ENCODE peak calls at places on chromosomes 16 and 17, in four cellular contexts. One of them, this sample, is unnamed.
A peak's percentile ranks its signal among the peaks of the same experiment; 100 is the strongest.

GRCh38 chr17:78401246-78401645 is 22.8 kb downstream of the PGS1 start:
- DNase-seq in stomach: no peak
- DNase-seq in aorta: no peak
- DNase-seq in H9: no peak
- DNase-seq in this sample: no peak

GRCh38 chr17:51152766-51153209 is 571 bp upstream of the NME1 start:
- DNase-seq in stomach: no peak
- DNase-seq in aorta: no peak
- DNase-seq in H9: no peak
- DNase-seq in this sample: no peak

GRCh38 chr16:54431041-54431996 is 144.7 kb upstream of the IRX3 start:
- DNase-seq in stomach: no peak
- DNase-seq in aorta: no peak
- DNase-seq in H9: no peak
- DNase-seq in this sample: no peak

GRCh38 chr17:1060991-1061390 is 64.1 kb downstream of the TIMM22 start:
- DNase-seq in stomach: peak; percentile 87
- DNase-seq in aorta: peak; percentile 86
- DNase-seq in H9: no peak
- DNase-seq in this sample: no peak

GRCh38 chr17:65627892-65628622 is 66.6 kb upstream of the AXIN2 start:
- DNase-seq in stomach: peak; percentile 67
- DNase-seq in aorta: no peak
- DNase-seq in H9: no peak
- DNase-seq in this sample: no peak

GRCh38 chr17:3828151-3828851 is 17.7 kb downstream of the NCBP3 start:
- DNase-seq in stomach: peak; percentile 45
- DNase-seq in aorta: no peak
- DNase-seq in H9: no peak
- DNase-seq in this sample: no peak

GRCh38 chr17:41891135-41892065 is 26.2 kb upstream of the KLHL11 start:
- DNase-seq in stomach: no peak
- DNase-seq in aorta: no peak
- DNase-seq in H9: no peak
- DNase-seq in this sample: no peak

GRCh38 chr17:37121616-37122015 is 172.9 kb downstream of the AATF start:
- DNase-seq in stomach: no peak
- DNase-seq in aorta: no peak
- DNase-seq in H9: no peak
- DNase-seq in this sample: no peak

GRCh38 chr17:77119668-77120301 is 21.0 kb upstream of the SEC14L1 start:
- DNase-seq in stomach: no peak
- DNase-seq in aorta: no peak
- DNase-seq in H9: no peak
- DNase-seq in this sample: no peak

GRCh38 chr16:15993946-15994665 is 44.7 kb downstream of the ABCC1 start:
- DNase-seq in stomach: no peak
- DNase-seq in aorta: no peak
- DNase-seq in H9: no peak
- DNase-seq in this sample: no peak

GRCh38 chr17:28907709-28908475 is 5.0 kb upstream of the DHRS13 start:
- DNase-seq in stomach: no peak
- DNase-seq in aorta: no peak
- DNase-seq in H9: no peak
- DNase-seq in this sample: no peak
- H3K4me1 ChIP-seq in stomach: peaks cover 31% of the 10 kb centered on the region
- H3K4me1 ChIP-seq in aorta: no peaks in the 10 kb centered on the region
- H3K4me1 ChIP-seq in H9: peaks cover 5% of the 10 kb centered on the region
- H3K4me1 ChIP-seq in this sample: peaks cover 4% of the 10 kb centered on the region

DNA sequence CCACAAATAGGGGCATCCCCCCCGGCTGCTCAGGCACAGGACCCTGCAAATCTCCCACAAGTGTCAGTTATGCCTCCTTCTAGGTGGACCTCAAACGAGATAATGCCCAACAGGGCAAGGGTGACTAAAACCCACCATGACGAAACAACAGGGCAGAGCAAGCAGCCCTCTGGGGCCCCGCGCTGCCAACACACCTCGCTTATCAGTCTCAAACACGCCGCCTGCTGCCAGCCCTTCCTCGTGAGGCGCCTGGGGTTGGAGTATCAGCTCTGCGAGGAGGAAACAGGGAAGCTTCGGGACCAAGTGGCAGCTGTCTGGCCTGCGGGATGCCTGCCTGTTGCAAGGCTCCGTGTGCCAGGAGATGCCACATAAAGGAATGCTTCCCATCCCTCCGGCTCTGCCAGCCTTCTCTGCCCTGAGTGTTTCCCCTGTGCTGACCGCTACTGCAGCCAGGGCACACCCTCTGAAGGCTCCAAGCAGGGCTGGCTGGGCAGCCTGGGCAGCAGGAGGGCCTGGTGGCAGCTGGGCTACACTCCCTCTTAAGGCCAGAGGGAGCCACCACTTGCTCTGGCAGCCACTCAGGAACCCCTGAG is 2.5 kb downstream of the SMIM5 start:
- DNase-seq in stomach: peak; percentile 93
- DNase-seq in aorta: no peak
- DNase-seq in H9: no peak
- DNase-seq in this sample: no peak
- H3K4me1 ChIP-seq in stomach: peaks cover 59% of the 10 kb centered on the region
- H3K4me1 ChIP-seq in aorta: no peaks in the 10 kb centered on the region
- H3K4me1 ChIP-seq in H9: no peaks in the 10 kb centered on the region
- H3K4me1 ChIP-seq in this sample: peaks cover 14% of the 10 kb centered on the region

GRCh38 chr17:49003557-49004511 is 6.6 kb downstream of the IGF2BP1 start:
- DNase-seq in stomach: no peak
- DNase-seq in aorta: no peak
- DNase-seq in H9: peak; percentile 65
- DNase-seq in this sample: no peak
- H3K4me1 ChIP-seq in stomach: no peaks in the 10 kb centered on the region
- H3K4me1 ChIP-seq in aorta: no peaks in the 10 kb centered on the region
- H3K4me1 ChIP-seq in H9: peaks cover 8% of the 10 kb centered on the region
- H3K4me1 ChIP-seq in this sample: peaks cover 5% of the 10 kb centered on the region

GRCh38 chr17:81302324-81302723 is 7.2 kb upstream of the SLC38A10 start:
- DNase-seq in stomach: no peak
- DNase-seq in aorta: no peak
- DNase-seq in H9: no peak
- DNase-seq in this sample: no peak
- H3K4me1 ChIP-seq in stomach: no peaks in the 10 kb centered on the region
- H3K4me1 ChIP-seq in aorta: no peaks in the 10 kb centered on the region
- H3K4me1 ChIP-seq in H9: no peaks in the 10 kb centered on the region
- H3K4me1 ChIP-seq in this sample: peaks cover 3% of the 10 kb centered on the region

DNA sequence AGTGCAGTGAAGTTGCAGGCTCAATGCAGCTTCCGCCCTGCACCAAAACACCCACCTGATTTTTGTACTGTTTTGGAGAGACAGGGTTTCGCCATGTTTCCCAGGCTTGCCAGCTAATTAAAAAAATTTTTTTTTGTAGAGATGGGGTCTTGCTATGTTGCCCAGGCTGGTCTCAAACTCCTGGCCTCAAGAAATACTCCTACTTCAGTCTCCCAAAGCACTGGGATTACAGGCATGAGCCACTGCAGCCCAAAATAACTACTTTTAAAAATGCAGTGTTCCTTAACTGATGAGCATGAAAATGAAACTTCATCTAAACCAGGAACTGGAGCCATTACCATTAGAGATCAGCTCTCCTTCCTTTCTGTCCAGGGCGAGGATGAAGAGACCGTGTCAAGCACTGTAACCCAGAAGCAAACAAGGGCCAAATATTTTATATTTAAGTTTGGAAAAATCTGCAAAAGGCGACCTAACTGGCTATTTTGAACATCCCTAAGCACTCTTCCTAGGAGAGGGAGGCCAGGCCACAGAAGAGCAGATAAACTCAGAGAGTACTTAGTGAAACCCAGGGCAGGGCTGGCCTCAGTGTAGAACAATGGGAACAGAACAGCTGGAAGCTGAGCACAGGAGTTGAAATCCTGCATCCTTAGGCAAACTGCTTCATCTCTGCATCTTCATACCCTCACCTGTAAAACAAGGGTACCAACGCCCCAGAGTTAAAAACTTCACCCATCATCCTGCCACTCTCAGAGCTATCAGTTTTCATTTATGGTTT is 24.0 kb downstream of the CREBBP start:
- DNase-seq in stomach: no peak
- DNase-seq in aorta: no peak
- DNase-seq in H9: no peak
- DNase-seq in this sample: no peak
- H3K4me1 ChIP-seq in stomach: peaks cover 34% of the 10 kb centered on the region
- H3K4me1 ChIP-seq in aorta: peaks cover 4% of the 10 kb centered on the region
- H3K4me1 ChIP-seq in H9: peaks cover 7% of the 10 kb centered on the region
- H3K4me1 ChIP-seq in this sample: peaks cover 72% of the 10 kb centered on the region

DNA sequence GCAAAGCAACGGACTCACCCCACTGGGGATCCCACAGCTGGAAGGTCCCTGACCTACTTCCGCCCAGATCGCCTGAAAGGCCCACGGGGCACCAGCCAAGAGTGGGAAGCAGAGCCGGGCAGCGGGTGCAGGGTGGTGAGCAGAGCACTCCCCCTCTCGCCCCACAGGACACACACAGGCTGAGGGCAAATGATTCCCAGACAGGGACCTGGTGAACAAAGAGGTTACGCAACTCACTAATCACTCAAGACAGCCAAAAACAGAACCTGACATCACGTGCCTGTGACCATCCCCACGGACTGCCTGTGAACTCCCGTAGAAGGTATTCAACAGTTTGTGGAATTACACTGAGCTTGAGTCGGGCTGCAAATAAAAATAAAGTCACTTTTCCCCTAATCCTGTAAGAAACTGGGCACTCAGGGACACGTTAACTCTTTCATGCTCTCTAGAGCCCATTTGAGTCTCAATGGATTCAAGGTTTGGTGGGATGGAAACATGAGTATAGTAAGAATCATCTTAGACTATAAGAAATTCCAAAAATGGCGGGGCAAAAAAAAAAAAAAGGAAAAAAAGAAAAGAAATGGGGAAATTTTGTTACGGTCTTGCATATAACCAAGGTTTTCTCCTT is 396.1 kb downstream of the SOX9 start:
- DNase-seq in stomach: no peak
- DNase-seq in aorta: no peak
- DNase-seq in H9: no peak
- DNase-seq in this sample: no peak
- H3K4me1 ChIP-seq in stomach: peaks cover 44% of the 10 kb centered on the region
- H3K4me1 ChIP-seq in aorta: no peaks in the 10 kb centered on the region
- H3K4me1 ChIP-seq in H9: peaks cover 3% of the 10 kb centered on the region
- H3K4me1 ChIP-seq in this sample: no peaks in the 10 kb centered on the region

GRCh38 chr16:49767998-49768397 is 87.9 kb downstream of the ZNF423 start:
- DNase-seq in stomach: no peak
- DNase-seq in aorta: no peak
- DNase-seq in H9: no peak
- DNase-seq in this sample: no peak

GRCh38 chr16:49766280-49766679 is 89.6 kb downstream of the ZNF423 start:
- DNase-seq in stomach: no peak
- DNase-seq in aorta: no peak
- DNase-seq in H9: no peak
- DNase-seq in this sample: no peak

GRCh38 chr16:49763826-49764225 is 92.1 kb downstream of the ZNF423 start:
- DNase-seq in stomach: no peak
- DNase-seq in aorta: no peak
- DNase-seq in H9: no peak
- DNase-seq in this sample: no peak

DNA sequence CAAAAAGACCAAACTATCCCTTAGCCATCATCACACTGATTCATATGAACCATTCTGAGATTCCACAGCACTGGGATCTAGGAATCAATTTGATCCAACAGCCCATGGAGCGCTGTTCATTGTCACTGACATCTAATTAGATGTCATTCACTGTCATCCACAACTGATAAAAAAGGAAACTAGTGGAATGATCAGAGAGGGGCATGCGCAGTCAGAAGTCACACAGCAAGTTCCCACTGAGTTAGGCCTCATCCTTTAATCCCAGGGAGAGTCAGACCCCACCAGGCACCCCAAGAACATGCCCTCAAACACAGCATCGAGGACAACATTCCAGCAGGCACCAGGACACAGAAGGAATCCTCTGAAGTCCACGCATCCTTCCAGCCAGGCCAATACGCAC is 88.5 kb downstream of the ZNF423 start:
- DNase-seq in stomach: no peak
- DNase-seq in aorta: no peak
- DNase-seq in H9: no peak
- DNase-seq in this sample: no peak
- H3K4me1 ChIP-seq in stomach: no peaks in the 10 kb centered on the region
- H3K4me1 ChIP-seq in aorta: no peaks in the 10 kb centered on the region
- H3K4me1 ChIP-seq in H9: no peaks in the 10 kb centered on the region
- H3K4me1 ChIP-seq in this sample: no peaks in the 10 kb centered on the region

DNA sequence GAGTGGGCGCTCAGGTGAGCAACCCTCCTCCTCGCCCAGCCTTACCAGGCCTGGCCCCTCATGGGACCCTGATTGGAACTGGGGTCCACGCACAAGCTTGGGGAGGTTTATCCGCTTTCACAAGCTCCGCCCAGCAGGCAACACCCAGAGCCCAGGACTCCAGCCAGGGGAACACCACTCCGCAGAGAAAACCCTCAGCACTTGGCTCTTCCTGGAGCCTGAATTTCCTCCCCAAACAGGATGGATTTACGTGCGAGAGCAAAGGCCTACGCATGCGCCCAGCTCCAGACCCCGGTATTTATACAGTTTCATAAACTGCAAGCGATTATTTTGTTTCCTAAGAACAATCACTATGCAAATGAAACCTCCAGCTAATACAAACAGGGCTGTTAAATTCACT is 22.9 kb downstream of the ZNF423 start:
- DNase-seq in stomach: no peak
- DNase-seq in aorta: peak; percentile 79
- DNase-seq in H9: no peak
- DNase-seq in this sample: no peak
- H3K4me1 ChIP-seq in stomach: peaks cover 15% of the 10 kb centered on the region
- H3K4me1 ChIP-seq in aorta: no peaks in the 10 kb centered on the region
- H3K4me1 ChIP-seq in H9: peaks cover 8% of the 10 kb centered on the region
- H3K4me1 ChIP-seq in this sample: peaks cover 55% of the 10 kb centered on the region

GRCh38 chr16:17342031-17342430 is 128.7 kb downstream of the XYLT1 start:
- DNase-seq in stomach: no peak
- DNase-seq in aorta: no peak
- DNase-seq in H9: no peak
- DNase-seq in this sample: no peak
- H3K4me1 ChIP-seq in stomach: peaks cover 17% of the 10 kb centered on the region
- H3K4me1 ChIP-seq in aorta: no peaks in the 10 kb centered on the region
- H3K4me1 ChIP-seq in H9: no peaks in the 10 kb centered on the region
- H3K4me1 ChIP-seq in this sample: peaks cover 70% of the 10 kb centered on the region

This sample was measured in spleen.